ENCODE peak calls at places on chromosomes 2 and 18, in ten cellular contexts. N is HL-60; E is NCI-H2081 treated with DMSO at 0.1 percent for 48 hours; T is mesenteric fat pad; Q is hypothalamus; S is HFFc6; Y is Calu3; G is HEK293T; L is stimulated activated CD4-positive, alpha-beta T cell treated with anti-CD3 and anti-CD28 coated beads, TNF-alpha, amount 100 ng/mL, for 1 hour; X is choroid plexus epithelial cell. C is an unnamed sample.

GRCh38 chr2:152542995-152543481 is 174.2 kb downstream of the PRPF40A start:
- DNase-seq in N (no peak), E (no peak), T (no peak), Q (no peak), S (peak; percentile 92), Y (no peak), G (no peak), L (no peak), X (peak; percentile 93), C (peak; percentile 68)

GRCh38 chr2:86622409-86622877 is 1.2 kb downstream of the RNF103 start:
- DNase-seq in N (peak; percentile 41), E (no peak), T (no peak), Q (no peak), S (no peak), Y (no peak), G (peak; percentile 12), L (no peak), X (peak; percentile 22), C (no peak)

GRCh38 chr2:238169708-238170251 is 11.0 kb downstream of the ERFE start:
- DNase-seq in N (peak; percentile 39), E (no peak), T (peak; percentile 75), Q (no peak), S (peak; percentile 92), Y (no peak), G (no peak), L (no peak), X (peak; percentile 97), C (peak; percentile 65)

GRCh38 chr2:10283106-10284062 is 19.3 kb upstream of the HPCAL1 start:
- DNase-seq in N (no peak), E (no peak), T (no peak), Q (no peak), S (peak; percentile 84), Y (peak; percentile 71), G (no peak), L (no peak), X (peak; percentile 51), C (no peak)

GRCh38 chr2:37558622-37559021 is 112.8 kb downstream of the CDC42EP3 start:
- DNase-seq in N (peak; percentile 77), E (no peak), T (no peak), Q (no peak), S (no peak), Y (no peak), G (no peak), L (no peak), X (no peak), C (no peak)

GRCh38 chr2:6864251-6864758 is 1.4 kb downstream of the CMPK2 start:
- DNase-seq in N (no peak), E (no peak), T (no peak), Q (no peak), S (no peak), Y (no peak), G (no peak), L (no peak), X (peak; percentile 10), C (no peak)

GRCh38 chr2:25386662-25387478 is 45.1 kb upstream of the DNMT3A start:
- DNase-seq in N (peak; percentile 36), E (no peak), T (peak; percentile 69), Q (no peak), S (no peak), Y (no peak), G (no peak), L (no peak), X (no peak), C (no peak)

GRCh38 chr2:21413082-21413481 is 289.3 kb downstream of the TDRD15 start:
- DNase-seq in N (no peak), E (peak; percentile 39), T (no peak), Q (no peak), S (no peak), Y (no peak), G (no peak), L (no peak), X (no peak), C (no peak)

GRCh38 chr18:80251700-80252099 is 4.4 kb upstream of the PARD6G start:
- DNase-seq in N (no peak), E (no peak), T (no peak), Q (no peak), S (no peak), Y (no peak), G (no peak), L (no peak), X (no peak), C (no peak)

GRCh38 chr2:121666042-121666441 is 16.8 kb upstream of the CLASP1 start:
- DNase-seq in N (no peak), E (no peak), T (no peak), Q (no peak), S (no peak), Y (no peak), G (no peak), L (no peak), X (no peak), C (no peak)

GRCh38 chr2:158457092-158457825 is 507 bp downstream of the PKP4 start:
- DNase-seq in N (peak; percentile 58), E (no peak), T (peak; percentile 92), Q (peak; percentile 67), S (peak; percentile 48), Y (peak; percentile 68), G (peak; percentile 53), L (peak; percentile 37), X (peak; percentile 71), C (peak; percentile 15)

GRCh38 chr2:20604957-20605381 is 45.9 kb downstream of the HS1BP3 start:
- DNase-seq in N (no peak), E (no peak), T (peak; percentile 37), Q (no peak), S (peak; percentile 73), Y (no peak), G (no peak), L (no peak), X (peak; percentile 92), C (peak; percentile 78)

C was measured in pulmonary artery endothelial cell.